ENCODE peak calls at places on chromosome 22, in four cellular contexts. F is heart right ventricle, G is GM12865, X is NT2/D1. N is an unnamed sample.

GRCh38 chr22:20509344-20510047 is 2.1 kb downstream of the MED15 start:
- DNase-seq in X (no peak), F (peak), G (peak), N (peak)

GRCh38 chr22:25729016-25729415 is 13.0 kb upstream of the MYO18B start:
- DNase-seq in G (no peak), F (no peak), X (no peak), N (no peak)

GRCh38 chr22:20523118-20523983 is 15.9 kb downstream of the MED15 start:
- DNase-seq in X (no peak), F (no peak), G (peak), N (no peak)

GRCh38 chr22:32802291-32802826 is 854 bp downstream of the TIMP3 start:
- DNase-seq in X (no peak), G (no peak), F (no peak), N (no peak)

GRCh38 chr22:24105661-24106060 is 75.6 kb upstream of the SUSD2 start:
- DNase-seq in G (no peak), F (no peak), X (no peak), N (peak)

GRCh38 chr22:37443977-37444376 is 16.7 kb upstream of the ELFN2 start:
- DNase-seq in X (no peak), G (no peak), F (no peak), N (no peak)

GRCh38 chr22:28903719-28904118 is 20.3 kb downstream of the ZNRF3 start:
- DNase-seq in F (peak), G (no peak), X (no peak), N (no peak)

GRCh38 chr22:24450600-24450999 is 23.2 kb downstream of the ADORA2A start:
- DNase-seq in F (no peak), X (no peak), G (no peak), N (no peak)

GRCh38 chr22:42745118-42745517 is 24.4 kb upstream of the A4GALT start:
- DNase-seq in G (no peak), F (no peak), X (no peak), N (no peak)

GRCh38 chr22:31345331-31346254 is 553 bp downstream of the PATZ1 start:
- DNase-seq in X (no peak), G (peak), F (peak), N (peak)

GRCh38 chr22:23037429-23038333 is 32.6 kb upstream of the GNAZ start:
- DNase-seq in G (no peak), F (no peak), X (no peak), N (no peak)

GRCh38 chr22:23357028-23357427 is 176.7 kb downstream of the BCR start:
- DNase-seq in X (no peak), F (no peak), G (no peak), N (no peak)

GRCh38 chr22:22401381-22401780 is 107.2 kb downstream of the ZNF280B start:
- DNase-seq in G (no peak), X (no peak), F (no peak), N (no peak)

GRCh38 chr22:37634505-37635002 is 4.9 kb upstream of the SH3BP1 start:
- DNase-seq in X (no peak), G (peak), F (peak), N (no peak)

GRCh38 chr22:17871726-17872458 is 97.6 kb upstream of the BID start:
- DNase-seq in G (no peak), F (peak), X (no peak), N (no peak)

GRCh38 chr22:28207281-28208030 is 288.4 kb upstream of the PITPNB start:
- DNase-seq in F (no peak), G (no peak), X (no peak), N (no peak)

GRCh38 chr22:31586137-31586920 is 75.7 kb downstream of the PISD start:
- DNase-seq in X (no peak), F (no peak), G (no peak), N (no peak)

GRCh38 chr22:20964799-20965103 is 2.3 kb upstream of the AIFM3 start:
- DNase-seq in G (no peak), X (no peak), F (no peak), N (no peak)

GRCh38 chr22:37326726-37327125 is 44.4 kb downstream of the CYTH4 start:
- DNase-seq in F (no peak), G (no peak), X (no peak), N (no peak)

GRCh38 chr22:42611076-42611475 is 3.6 kb downstream of the POLDIP3 start:
- DNase-seq in F (no peak), G (no peak), X (no peak), N (no peak)

GRCh38 chr22:26994801-26995200 is 337.4 kb downstream of the MIAT start:
- DNase-seq in F (no peak), X (no peak), G (no peak), N (no peak)

GRCh38 chr22:20438678-20439492 is 1.3 kb upstream of the SCARF2 start:
- DNase-seq in F (no peak), G (no peak), X (no peak), N (no peak)

GRCh38 chr22:17132112-17132511 is 11.0 kb upstream of the TMEM121B start:
- DNase-seq in G (no peak), F (no peak), X (no peak), N (peak)

GRCh38 chr22:28151241-28151640 is 232.2 kb upstream of the PITPNB start:
- DNase-seq in F (no peak), X (no peak), G (no peak), N (no peak)

GRCh38 chr22:19086417-19086816 is 35.8 kb downstream of the DGCR2 start:
- DNase-seq in G (no peak), F (no peak), X (no peak), N (no peak)

GRCh38 chr22:27063381-27063780 is 406.0 kb downstream of the MIAT start:
- DNase-seq in X (no peak), G (no peak), F (no peak), N (no peak)

GRCh38 chr22:24953294-24954113 is 988 bp downstream of the KIAA1671 start:
- DNase-seq in X (no peak), F (peak), G (no peak), N (peak)

GRCh38 chr22:21714059-21714770 is 21.4 kb downstream of the YPEL1 start:
- DNase-seq in G (no peak), X (no peak), F (no peak), N (no peak)

GRCh38 chr22:21938906-21939305 is 13.7 kb downstream of the PPM1F start:
- DNase-seq in F (no peak), X (no peak), G (no peak), N (no peak)

GRCh38 chr22:21762712-21763581 is 27.4 kb upstream of the YPEL1 start:
- DNase-seq in G (peak), X (no peak), F (no peak), N (no peak)

GRCh38 chr22:17962168-17962567 is 62.2 kb downstream of the MICAL3 start:
- DNase-seq in G (no peak), F (no peak), X (no peak), N (no peak)

GRCh38 chr22:38700271-38700788 is 413 bp downstream of the JOSD1 start:
- DNase-seq in F (peak), X (no peak), G (no peak), N (peak)

GRCh38 chr22:26610072-26610958 is 7.5 kb downstream of the CRYBB1 start:
- DNase-seq in X (no peak), F (peak), G (peak), N (peak)

GRCh38 chr22:27846910-27847309 is 45.4 kb upstream of the MN1 start:
- DNase-seq in F (no peak), X (no peak), G (no peak), N (no peak)

GRCh38 chr22:35609761-35610160 is 7.4 kb downstream of the MB start:
- DNase-seq in F (no peak), X (no peak), G (no peak), N (peak)
- H3K4me3 ChIP-seq in F (no peak), X (no peak), G (no peak), N (no peak)

DNA sequence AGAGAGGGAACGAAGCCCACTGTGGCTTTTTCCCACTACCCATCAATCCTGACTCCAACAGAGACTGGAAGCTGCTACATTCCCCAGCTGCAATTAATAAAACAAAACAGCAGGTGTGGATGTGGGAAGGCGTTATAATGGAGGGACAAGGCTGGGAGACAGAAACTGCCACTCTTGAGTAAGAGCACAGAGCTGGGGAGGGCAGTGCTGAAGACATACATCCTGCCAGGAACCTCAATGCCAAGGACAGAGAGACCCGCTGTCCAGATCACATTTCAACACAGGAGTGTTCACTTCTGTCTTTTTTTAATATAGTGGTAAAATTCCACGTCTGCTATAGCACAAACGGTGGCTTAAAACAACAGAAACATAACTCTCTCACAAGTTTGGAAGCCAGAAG is 94.5 kb downstream of the LARGE1 start:
- DNase-seq in X (no peak), G (no peak), F (no peak), N (no peak)
- H3K4me3 ChIP-seq in X (no peak), G (no peak), F (no peak), N (no peak)

DNA sequence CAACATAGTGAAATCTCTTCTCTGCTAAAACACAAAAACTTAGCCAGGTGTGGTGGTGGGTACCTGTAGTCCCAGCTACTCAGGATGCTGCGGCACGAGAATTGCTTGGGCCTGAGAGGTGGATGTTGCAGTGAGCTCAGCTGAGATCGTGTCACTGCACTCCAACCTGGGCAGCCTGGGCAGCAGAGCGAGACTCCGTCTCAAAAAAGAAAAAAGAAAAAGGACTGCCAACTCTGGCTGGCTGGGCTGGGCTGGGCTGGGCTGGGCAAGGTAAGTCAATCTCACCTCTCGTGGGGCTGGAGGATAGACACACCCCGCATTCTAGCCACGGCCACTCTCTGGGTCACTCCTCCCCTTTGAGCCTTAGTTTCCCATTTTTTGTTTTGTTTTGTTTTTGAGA is 26.9 kb downstream of the TEF start:
- DNase-seq in G (no peak), X (no peak), F (no peak), N (no peak)
- H3K4me3 ChIP-seq in G (no peak), X (no peak), F (no peak), N (no peak)

DNA sequence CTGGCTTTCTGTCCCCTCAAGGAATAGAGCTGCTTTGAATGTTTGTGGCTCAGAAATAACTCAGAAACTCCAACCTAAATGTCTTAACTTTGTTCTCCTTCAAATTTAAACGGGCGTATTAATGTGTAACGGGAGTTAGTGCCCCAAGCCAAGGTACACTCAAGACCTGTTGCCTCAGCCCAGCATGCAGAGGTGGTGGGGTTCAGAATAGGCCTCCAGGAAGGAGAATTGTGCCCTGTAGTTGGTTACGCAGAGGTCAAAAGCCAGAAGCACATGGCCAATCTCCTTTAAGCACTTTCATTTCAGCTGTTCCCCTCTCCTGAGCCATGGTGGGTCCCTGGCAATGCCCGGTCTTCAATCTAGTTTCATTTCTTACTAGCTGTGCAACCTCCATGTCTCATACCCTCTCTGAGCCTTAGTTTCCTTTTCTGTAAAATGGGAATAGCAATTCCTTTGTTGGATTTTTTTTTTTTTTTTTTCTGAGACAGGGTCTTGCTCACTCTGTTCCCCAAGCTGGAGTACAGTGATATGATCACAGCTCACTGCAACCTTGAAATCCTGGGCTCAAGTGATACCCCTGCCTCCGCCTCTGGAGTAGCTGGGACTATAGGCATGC is 4.2 kb downstream of the HMOX1 start:
- DNase-seq in X (no peak), F (no peak), G (no peak), N (no peak)
- H3K4me3 ChIP-seq in X (no peak), F (no peak), G (no peak), N (no peak)

GRCh38 chr22:48084041-48084748 is 1321.7 kb downstream of the TBC1D22A start:
- DNase-seq in X (peak), F (no peak), G (peak), N (no peak)
- H3K4me3 ChIP-seq in X (no peak), F (no peak), G (no peak), N (no peak)

GRCh38 chr22:49751968-49752597 is 75.6 kb downstream of the BRD1 start:
- DNase-seq in X (no peak), F (no peak), G (no peak), N (no peak)

GRCh38 chr22:49753961-49754673 is 73.6 kb downstream of the BRD1 start:
- DNase-seq in G (no peak), X (no peak), F (no peak), N (no peak)

GRCh38 chr22:49752598-49753091 is 75.0 kb downstream of the BRD1 start:
- DNase-seq in X (no peak), G (no peak), F (no peak), N (no peak)

GRCh38 chr22:49754674-49755590 is 72.7 kb downstream of the BRD1 start:
- DNase-seq in X (no peak), G (no peak), F (no peak), N (no peak)

GRCh38 chr22:49753276-49753884 is 74.3 kb downstream of the BRD1 start:
- DNase-seq in X (no peak), F (no peak), G (no peak), N (no peak)
- H3K4me3 ChIP-seq in X (no peak), F (no peak), G (no peak), N (no peak)

GRCh38 chr22:40332319-40332781 is 13.9 kb upstream of the ADSL start:
- DNase-seq in G (no peak), F (no peak), X (no peak), N (no peak)
- H3K4me3 ChIP-seq in G (no peak), F (no peak), X (no peak), N (no peak)

GRCh38 chr22:30236875-30237274 is 9.7 kb downstream of the LIF start:
- DNase-seq in X (no peak), G (no peak), F (no peak), N (no peak)
- H3K4me3 ChIP-seq in X (no peak), G (no peak), F (no peak), N (no peak)

GRCh38 chr22:47629791-47630655 is 867.6 kb downstream of the TBC1D22A start:
- DNase-seq in G (no peak), F (no peak), X (no peak), N (no peak)
- H3K4me3 ChIP-seq in G (no peak), F (no peak), X (no peak), N (no peak)

N was measured in heart left ventricle.